ENCODE peak calls at places on chromosomes 6 and 20, in seven cellular contexts. Y, F, A, T, E, J and I are unnamed samples. For H3K9me3, the result is how much of the 10 kb centered on the place peaks cover.

GRCh38 chr6:2221724-2222274 is 23.6 kb downstream of the GMDS start:
- DNase-seq in Y (no peak), F (no peak), J (peak), T (no peak), A (no peak), E (no peak), I (no peak)

GRCh38 chr6:135498178-135498841 is 770 bp upstream of the AHI1 start:
- DNase-seq in A (peak), Y (peak), T (peak), F (peak), J (peak), E (peak), I (peak)

GRCh38 chr20:63626424-63627128 is at the start of gene GMEB2:
- DNase-seq in F (peak), J (peak), Y (peak), A (peak), T (peak), E (no peak), I (peak)

GRCh38 chr20:34941224-34941623 is 14.4 kb downstream of the GSS start:
- DNase-seq in F (no peak), J (peak), A (no peak), Y (no peak), E (peak), T (no peak), I (no peak)

GRCh38 chr20:13397300-13397724 is 176.2 kb downstream of the ISM1 start:
- DNase-seq in A (no peak), J (peak), E (peak), F (no peak), Y (no peak), T (no peak), I (no peak)

GRCh38 chr20:11849976-11850670 is 67.6 kb upstream of the BTBD3 start:
- DNase-seq in A (no peak), T (no peak), F (no peak), E (peak), J (no peak), Y (no peak), I (no peak)

GRCh38 chr20:35463455-35464300 is 8.3 kb downstream of the CEP250 start:
- DNase-seq in Y (peak), J (peak), F (peak), T (peak), A (peak), E (peak), I (peak)

GRCh38 chr6:158323561-158323958 is 11.3 kb downstream of the TULP4 start:
- DNase-seq in T (no peak), E (no peak), F (no peak), J (no peak), Y (no peak), A (no peak), I (no peak)

GRCh38 chr6:142013286-142013685 is 119.4 kb upstream of the GJE1 start:
- DNase-seq in F (no peak), A (no peak), T (no peak), Y (no peak), J (no peak), E (peak), I (no peak)

GRCh38 chr6:107616776-107617175 is 126.9 kb downstream of the SOBP start:
- DNase-seq in A (no peak), T (no peak), F (no peak), E (no peak), J (no peak), Y (no peak), I (no peak)

GRCh38 chr20:44011251-44011940 is 96.7 kb downstream of the TOX2 start:
- DNase-seq in Y (no peak), E (no peak), F (no peak), A (no peak), T (no peak), J (no peak), I (no peak)

GRCh38 chr6:82217014-82217621 is 30.4 kb downstream of the IBTK start:
- DNase-seq in Y (no peak), J (no peak), F (no peak), E (no peak), T (no peak), A (no peak), I (no peak)

GRCh38 chr6:138572200-138572875 is 73.0 kb upstream of the NHSL1 start:
- DNase-seq in F (peak), T (peak), Y (no peak), J (no peak), A (peak), E (peak), I (no peak)

GRCh38 chr20:1083431-1084080 is 34.8 kb upstream of the PSMF1 start:
- DNase-seq in T (no peak), Y (no peak), A (no peak), F (no peak), E (peak), J (peak), I (no peak)

GRCh38 chr6:63897459-63897858 is 261.9 kb downstream of the PHF3 start:
- DNase-seq in E (peak), Y (no peak), J (no peak), F (no peak), A (no peak), T (no peak), I (no peak)

GRCh38 chr20:33672426-33673114 is 1.7 kb downstream of the NECAB3 start:
- DNase-seq in E (no peak), T (peak), F (no peak), A (peak), Y (no peak), J (peak), I (no peak)

GRCh38 chr6:160010067-160010466 is 41.2 kb downstream of the IGF2R start:
- DNase-seq in E (peak), Y (no peak), T (peak), F (peak), J (no peak), A (no peak), I (no peak)

GRCh38 chr20:18754030-18754659 is 59.4 kb upstream of the SCP2D1 start:
- DNase-seq in A (no peak), Y (no peak), T (no peak), J (peak), E (peak), F (no peak), I (no peak)

GRCh38 chr6:113776998-113777397 is 80.1 kb upstream of the MARCKS start:
- DNase-seq in J (no peak), T (no peak), A (no peak), E (peak), F (no peak), Y (no peak), I (no peak)

GRCh38 chr20:53795170-53795569 is 201.5 kb upstream of the ZNF217 start:
- DNase-seq in F (no peak), T (no peak), E (peak), J (no peak), A (no peak), Y (no peak), I (no peak)

GRCh38 chr20:24337074-24337473 is 132.4 kb upstream of the SYNDIG1 start:
- DNase-seq in T (no peak), F (no peak), E (peak), J (no peak), Y (no peak), A (no peak), I (no peak)

GRCh38 chr6:160043784-160044183 is 74.9 kb downstream of the IGF2R start:
- DNase-seq in F (no peak), J (no peak), Y (no peak), A (no peak), E (no peak), T (no peak), I (no peak)

DNA sequence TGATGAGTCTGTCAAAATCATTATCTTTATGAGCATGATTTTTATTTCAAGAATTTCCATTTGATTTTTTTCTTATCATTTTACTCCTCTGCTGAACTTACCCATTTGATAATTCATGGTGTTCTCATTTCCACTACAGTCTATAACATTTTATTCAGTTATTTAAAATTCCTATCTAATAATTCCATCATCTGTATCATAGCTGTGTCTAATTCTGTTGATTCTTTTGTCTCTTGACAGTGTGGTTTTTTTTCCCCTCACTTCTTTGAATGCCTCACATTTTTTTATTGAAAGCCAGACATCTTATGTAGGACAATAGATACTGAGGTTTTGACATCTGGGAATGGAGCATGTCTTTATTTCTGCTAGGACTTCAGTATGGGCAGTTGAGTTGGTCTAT is 16.5 kb upstream of the APCDD1L start:
- DNase-seq in A (no peak), T (no peak), F (no peak), E (no peak), J (no peak), Y (no peak), I (no peak)
- H3K9me3 ChIP-seq in A (under half), T (under half), F (half or more), E (under half), J (under half), Y (under half), I (under half)

GRCh38 chr6:61562098-61562497 is 723.9 kb downstream of the KHDRBS2 start:
- DNase-seq in J (no peak), T (no peak), F (no peak), Y (no peak), E (no peak), A (no peak), I (no peak)
- H3K9me3 ChIP-seq in J (under half), T (under half), F (half or more), Y (under half), E (under half), A (under half), I (under half)

GRCh38 chr6:78377056-78377455 is 490.3 kb upstream of the IRAK1BP1 start:
- DNase-seq in T (no peak), E (no peak), A (no peak), J (no peak), Y (no peak), F (no peak), I (no peak)
- H3K9me3 ChIP-seq in T (under half), E (under half), A (under half), J (under half), Y (under half), F (half or more), I (under half)

DNA sequence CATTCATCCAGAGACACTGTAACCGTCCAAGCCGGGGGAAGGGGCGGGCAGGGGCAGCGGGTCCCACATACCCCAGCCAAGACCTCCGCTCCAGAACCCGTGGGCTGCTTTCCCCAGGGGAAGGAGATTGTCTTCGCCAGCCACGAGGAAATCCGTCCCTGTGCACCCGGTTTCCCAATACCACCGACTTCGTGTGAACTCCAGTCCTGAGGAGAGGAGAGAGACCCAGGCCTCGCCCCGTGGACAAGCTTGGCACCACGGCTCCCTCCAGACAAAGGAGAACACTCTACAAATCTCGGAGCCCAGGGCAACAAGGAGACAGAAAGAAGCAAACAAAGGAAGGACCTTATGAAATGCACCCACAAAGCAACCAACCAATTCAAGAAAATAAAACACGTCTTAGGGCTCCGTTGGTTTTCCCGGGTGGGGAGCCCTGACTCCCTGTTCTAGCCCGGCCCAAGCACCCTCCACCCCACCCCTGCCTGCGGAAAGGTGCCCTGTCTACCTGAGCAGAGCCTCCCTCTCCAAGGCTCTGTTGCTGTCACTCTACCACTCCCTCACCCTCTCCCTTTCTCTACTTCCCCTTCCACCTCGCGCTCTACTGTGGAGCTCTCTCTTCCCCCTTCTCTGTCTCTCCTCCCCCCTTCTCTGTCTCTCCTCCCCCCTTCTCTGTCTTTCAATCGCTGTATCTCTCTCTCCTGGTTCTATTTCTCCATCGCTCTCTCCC is 1382.8 kb upstream of the DEFB115 start:
- DNase-seq in E (no peak), Y (no peak), A (no peak), F (no peak), J (no peak), T (no peak), I (no peak)
- H3K9me3 ChIP-seq in E (under half), Y (under half), A (under half), F (half or more), J (under half), T (under half), I (under half)